ENCODE peak calls at places on chromosomes 16 and 17, in nine cellular contexts. Q is heart left ventricle; I is CD8-positive, alpha-beta memory T cell; O is Karpas-422; X is SJCRH30; D is Peyer's patch; W is left ventricle myocardium inferior; K is pancreas; Z is left lung. G is an unnamed sample. For H3K36me3, the result is how much of the 10 kb centered on the place peaks cover.

GRCh38 chr17:69417545-69418483 is 3.3 kb downstream of the MAP2K6 start:
- DNase-seq in Q (no peak), I (no peak), O (peak), X (no peak), D (no peak), W (no peak), K (no peak), Z (no peak), G (no peak)

GRCh38 chr17:7191571-7192270 is 12.6 kb upstream of the ASGR1 start:
- DNase-seq in Q (peak), I (no peak), O (peak), X (peak), D (no peak), W (no peak), K (peak), Z (no peak), G (peak)

GRCh38 chr17:19330271-19330670 is 32.3 kb downstream of the B9D1 start:
- DNase-seq in Q (no peak), I (no peak), O (no peak), X (no peak), D (peak), W (no peak), K (no peak), Z (peak), G (no peak)

GRCh38 chr17:21171309-21171922 is 42.5 kb downstream of the TMEM11 start:
- DNase-seq in Q (no peak), I (no peak), O (no peak), X (no peak), D (no peak), W (no peak), K (no peak), Z (no peak), G (no peak)

GRCh38 chr16:15545544-15545943 is 97.4 kb downstream of the MARF1 start:
- DNase-seq in Q (no peak), I (no peak), O (no peak), X (no peak), D (no peak), W (no peak), K (no peak), Z (no peak), G (no peak)

GRCh38 chr16:83725313-83725712 is 82.5 kb upstream of the HSBP1 start:
- DNase-seq in Q (no peak), I (no peak), O (no peak), X (no peak), D (no peak), W (no peak), K (no peak), Z (no peak), G (no peak)

GRCh38 chr17:58679263-58680037 is 12.4 kb downstream of the TEX14 start:
- DNase-seq in Q (no peak), I (no peak), O (no peak), X (peak), D (no peak), W (no peak), K (no peak), Z (no peak), G (peak)

GRCh38 chr17:57806083-57806830 is 43.6 kb downstream of the MRPS23 start:
- DNase-seq in Q (no peak), I (no peak), O (no peak), X (no peak), D (no peak), W (no peak), K (no peak), Z (no peak), G (no peak)

GRCh38 chr16:87126403-87127025 is 190.7 kb downstream of the C16orf95 start:
- DNase-seq in Q (no peak), I (no peak), O (no peak), X (no peak), D (no peak), W (no peak), K (peak), Z (no peak), G (no peak)

GRCh38 chr17:45813051-45813731 is 29.1 kb downstream of the CRHR1 start:
- DNase-seq in Q (no peak), I (no peak), O (no peak), X (no peak), D (no peak), W (no peak), K (no peak), Z (no peak), G (no peak)

GRCh38 chr16:27572711-27573110 is 22.8 kb downstream of the KATNIP start:
- DNase-seq in Q (no peak), I (no peak), O (no peak), X (no peak), D (no peak), W (no peak), K (no peak), Z (no peak), G (no peak)

GRCh38 chr16:11253995-11254912 is 1.8 kb downstream of the SOCS1 start:
- DNase-seq in Q (no peak), I (no peak), O (peak), X (no peak), D (peak), W (no peak), K (peak), Z (no peak), G (no peak)

GRCh38 chr16:55494994-55495421 is 13.9 kb upstream of the LPCAT2 start:
- DNase-seq in Q (no peak), I (no peak), O (peak), X (peak), D (no peak), W (no peak), K (no peak), Z (no peak), G (peak)

GRCh38 chr17:28226563-28226962 is 92.4 kb upstream of the TMEM97 start:
- DNase-seq in Q (no peak), I (no peak), O (no peak), X (no peak), D (no peak), W (no peak), K (no peak), Z (no peak), G (no peak)

DNA sequence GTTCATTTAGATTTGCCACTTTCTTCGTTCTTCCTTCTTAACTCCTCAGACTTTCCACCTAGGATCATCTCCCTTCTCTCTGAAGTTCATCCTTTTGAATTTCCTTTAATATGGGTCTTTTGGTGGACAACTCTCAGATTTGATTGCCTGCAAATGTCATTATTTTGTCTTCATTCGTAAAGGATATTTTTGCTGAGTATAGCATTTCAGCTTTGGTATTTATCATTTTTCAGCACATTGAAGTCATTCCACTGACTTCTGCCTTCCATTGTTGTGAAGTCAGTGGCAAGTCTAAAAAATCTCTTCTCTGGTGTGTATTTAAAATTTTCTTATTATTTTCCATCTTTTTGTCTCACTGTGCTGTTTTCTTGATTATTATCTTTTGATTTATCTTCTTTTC is 45.4 kb downstream of the GAN start:
- DNase-seq in Q (no peak), I (no peak), O (no peak), X (no peak), D (no peak), W (no peak), K (no peak), Z (no peak), G (no peak)
- H3K36me3 ChIP-seq in Q (half or more), I (under half), O (under half), X (under half), D (under half), W (half or more), K (under half), Z (half or more), G (under half)

DNA sequence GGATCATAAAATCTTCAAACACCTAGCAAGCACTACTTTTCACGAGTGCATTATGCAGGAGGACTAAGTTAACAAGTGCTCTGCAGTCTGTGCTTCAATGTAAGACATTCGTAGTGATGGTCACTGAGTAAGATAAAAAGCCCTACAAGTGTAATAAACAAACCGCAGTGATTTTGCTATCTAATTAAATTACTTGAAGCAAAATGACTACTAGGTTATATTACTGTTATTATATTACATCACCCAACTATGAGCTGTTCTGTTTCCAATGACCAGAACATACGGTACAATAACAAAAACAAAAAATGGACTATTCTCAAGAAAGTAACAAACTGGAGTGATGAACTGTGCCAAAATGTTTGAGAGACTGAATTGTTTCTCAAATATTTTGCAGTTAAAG is 11.2 kb downstream of the KLHL10 start:
- DNase-seq in Q (no peak), I (no peak), O (no peak), X (no peak), D (no peak), W (no peak), K (no peak), Z (no peak), G (no peak)
- H3K36me3 ChIP-seq in Q (under half), I (under half), O (under half), X (under half), D (under half), W (under half), K (under half), Z (under half), G (under half)

GRCh38 chr16:31190061-31190460 is 10.1 kb downstream of the FUS start:
- DNase-seq in Q (no peak), I (no peak), O (no peak), X (no peak), D (no peak), W (no peak), K (no peak), Z (no peak), G (no peak)

GRCh38 chr16:31192856-31193642 is 9.5 kb downstream of the PYCARD start:
- DNase-seq in Q (no peak), I (no peak), O (no peak), X (no peak), D (no peak), W (no peak), K (no peak), Z (no peak), G (no peak)

GRCh38 chr16:31190818-31191444 is 11.0 kb downstream of the FUS start:
- DNase-seq in Q (no peak), I (no peak), O (no peak), X (no peak), D (no peak), W (no peak), K (no peak), Z (no peak), G (no peak)

GRCh38 chr16:31193874-31194273 is 8.7 kb downstream of the PYCARD start:
- DNase-seq in Q (no peak), I (no peak), O (no peak), X (no peak), D (no peak), W (no peak), K (no peak), Z (no peak), G (no peak)

DNA sequence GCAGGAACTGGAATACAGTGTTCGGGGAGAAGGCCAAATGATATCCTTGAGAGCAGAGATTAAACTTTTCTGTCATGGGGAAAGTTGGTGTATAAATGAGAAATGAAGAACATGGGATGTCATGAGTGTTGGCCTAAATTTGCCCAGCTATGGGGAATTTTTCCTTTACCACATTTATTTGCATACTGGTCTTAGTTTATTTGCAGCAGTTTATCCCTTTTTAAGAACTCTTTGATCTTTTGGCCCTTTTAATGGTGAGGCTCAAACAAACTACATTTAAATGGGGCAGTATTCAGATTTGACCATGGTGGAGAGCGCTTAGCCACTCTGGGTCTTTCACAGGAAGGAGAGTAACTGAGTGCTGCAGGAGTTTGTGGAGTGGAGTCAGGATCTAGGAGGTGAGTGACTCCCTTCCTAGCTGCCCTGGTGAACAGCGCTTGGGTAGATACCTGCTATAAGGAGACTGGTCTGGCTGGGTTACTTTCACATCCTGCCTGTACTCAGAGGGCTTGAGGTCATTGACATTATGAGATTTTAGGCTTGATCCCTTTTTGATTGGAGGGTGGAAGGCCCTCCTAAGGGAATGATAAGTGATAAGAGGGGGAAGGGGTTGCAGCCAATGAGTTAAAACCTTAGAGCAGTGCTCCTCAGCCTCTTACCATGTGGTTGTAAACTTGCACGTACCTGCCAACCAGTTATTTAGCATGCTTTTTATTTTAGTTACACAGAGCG is 10.7 kb downstream of the PYCARD start:
- DNase-seq in Q (no peak), I (no peak), O (no peak), X (no peak), D (no peak), W (no peak), K (no peak), Z (no peak), G (no peak)
- H3K36me3 ChIP-seq in Q (half or more), I (half or more), O (half or more), X (half or more), D (under half), W (half or more), K (under half), Z (half or more), G (under half)

GRCh38 chr17:74204474-74204873 is 996 bp downstream of the RPL38 start:
- DNase-seq in Q (no peak), I (no peak), O (no peak), X (no peak), D (no peak), W (no peak), K (no peak), Z (no peak), G (no peak)

GRCh38 chr17:74203439-74204240 is at the start of gene RPL38:
- DNase-seq in Q (peak), I (peak), O (peak), X (peak), D (peak), W (peak), K (peak), Z (peak), G (peak)

GRCh38 chr17:74202879-74203432 is 522 bp upstream of the RPL38 start:
- DNase-seq in Q (no peak), I (no peak), O (no peak), X (no peak), D (no peak), W (no peak), K (no peak), Z (no peak), G (no peak)

GRCh38 chr17:74206332-74206818 is 2.9 kb downstream of the RPL38 start:
- DNase-seq in Q (no peak), I (no peak), O (no peak), X (no peak), D (no peak), W (no peak), K (no peak), Z (no peak), G (no peak)

GRCh38 chr17:74205274-74205673 is 1.8 kb downstream of the RPL38 start:
- DNase-seq in Q (no peak), I (no peak), O (no peak), X (no peak), D (no peak), W (no peak), K (no peak), Z (no peak), G (no peak)
- H3K36me3 ChIP-seq in Q (half or more), I (under half), O (under half), X (half or more), D (under half), W (half or more), K (under half), Z (half or more), G (under half)